ENCODE peak calls at places on chromosomes 3 and 15, in ten cellular contexts. G, H, L, R, I, F, V, M, K and O are unnamed samples.

GRCh38 chr3:87287025-87287424 is 10.6 kb upstream of the POU1F1 start:
- DNase-seq in G (peak), H (no peak), L (peak), R (no peak), I (no peak), F (no peak), V (no peak), M (no peak), K (no peak), O (no peak)

GRCh38 chr3:129323651-129324294 is 45.1 kb downstream of the HMCES start:
- DNase-seq in G (no peak), H (no peak), L (no peak), R (no peak), I (no peak), F (no peak), V (no peak), M (peak), K (no peak), O (no peak)

GRCh38 chr3:175398676-175399075 is 539.5 kb downstream of the NAALADL2 start:
- DNase-seq in G (peak), H (no peak), L (peak), R (no peak), I (no peak), F (no peak), V (no peak), M (no peak), K (no peak), O (no peak)

GRCh38 chr15:80885180-80885579 is 104.4 kb downstream of the MESD start:
- DNase-seq in G (no peak), H (no peak), L (no peak), R (no peak), I (no peak), F (no peak), V (no peak), M (no peak), K (no peak), O (peak)

GRCh38 chr3:158748237-158748828 is 16.1 kb upstream of the RARRES1 start:
- DNase-seq in G (peak), H (no peak), L (peak), R (no peak), I (no peak), F (no peak), V (no peak), M (peak), K (no peak), O (no peak)

GRCh38 chr3:115836944-115837343 is 213.6 kb downstream of the GAP43 start:
- DNase-seq in G (peak), H (peak), L (peak), R (no peak), I (no peak), F (no peak), V (no peak), M (no peak), K (no peak), O (peak)

GRCh38 chr3:47688488-47688887 is 93.2 kb downstream of the SMARCC1 start:
- DNase-seq in G (no peak), H (no peak), L (no peak), R (no peak), I (no peak), F (no peak), V (no peak), M (no peak), K (no peak), O (no peak)

GRCh38 chr15:99249270-99249817 is at the start of gene TTC23:
- DNase-seq in G (peak), H (no peak), L (peak), R (no peak), I (peak), F (no peak), V (peak), M (peak), K (no peak), O (no peak)

GRCh38 chr3:12965999-12966846 is 107.0 kb downstream of the IQSEC1 start:
- DNase-seq in G (no peak), H (no peak), L (no peak), R (no peak), I (no peak), F (no peak), V (no peak), M (no peak), K (no peak), O (no peak)

GRCh38 chr15:68492855-68493254 is 60.9 kb upstream of the ITGA11 start:
- DNase-seq in G (peak), H (no peak), L (peak), R (no peak), I (no peak), F (no peak), V (no peak), M (no peak), K (no peak), O (no peak)

GRCh38 chr3:25448750-25449684 is 21.0 kb downstream of the RARB start:
- DNase-seq in G (peak), H (peak), L (peak), R (no peak), I (peak), F (no peak), V (peak), M (peak), K (peak), O (no peak)

GRCh38 chr3:77254967-77255831 is 215.3 kb downstream of the ROBO2 start:
- DNase-seq in G (peak), H (peak), L (peak), R (no peak), I (peak), F (no peak), V (peak), M (peak), K (no peak), O (peak)

GRCh38 chr3:18018491-18019177 is 276.2 kb upstream of the TBC1D5 start:
- DNase-seq in G (no peak), H (no peak), L (no peak), R (no peak), I (no peak), F (no peak), V (peak), M (no peak), K (no peak), O (no peak)

GRCh38 chr3:13012228-13012691 is 61.0 kb downstream of the IQSEC1 start:
- DNase-seq in G (peak), H (no peak), L (peak), R (no peak), I (no peak), F (no peak), V (no peak), M (peak), K (peak), O (no peak)

GRCh38 chr15:27234593-27234992 is 263.6 kb downstream of the GABRG3 start:
- DNase-seq in G (no peak), H (peak), L (no peak), R (no peak), I (no peak), F (no peak), V (no peak), M (no peak), K (no peak), O (no peak)

GRCh38 chr3:152193673-152194267 is 75.0 kb upstream of the MBNL1 start:
- DNase-seq in G (no peak), H (no peak), L (no peak), R (no peak), I (no peak), F (no peak), V (no peak), M (no peak), K (no peak), O (no peak)

GRCh38 chr3:14127516-14128161 is 2.8 kb downstream of the TMEM43 start:
- DNase-seq in G (no peak), H (no peak), L (no peak), R (no peak), I (no peak), F (no peak), V (no peak), M (no peak), K (no peak), O (no peak)

GRCh38 chr3:105747056-105747455 is 121.8 kb downstream of the CBLB start:
- DNase-seq in G (peak), H (no peak), L (peak), R (no peak), I (no peak), F (no peak), V (peak), M (no peak), K (no peak), O (peak)

GRCh38 chr15:72919936-72920455 is 132.3 kb upstream of the NEO1 start:
- DNase-seq in G (no peak), H (no peak), L (no peak), R (no peak), I (no peak), F (no peak), V (peak), M (no peak), K (no peak), O (no peak)

GRCh38 chr3:20080956-20081554 is 40.8 kb downstream of the KAT2B start:
- DNase-seq in G (peak), H (peak), L (peak), R (no peak), I (peak), F (peak), V (no peak), M (peak), K (peak), O (peak)

GRCh38 chr3:41258239-41258800 is 59.0 kb downstream of the CTNNB1 start:
- DNase-seq in G (no peak), H (no peak), L (peak), R (no peak), I (no peak), F (no peak), V (no peak), M (no peak), K (no peak), O (no peak)

GRCh38 chr3:41598804-41599481 is 363.0 kb downstream of the ULK4 start:
- DNase-seq in G (peak), H (no peak), L (peak), R (no peak), I (no peak), F (no peak), V (peak), M (no peak), K (peak), O (no peak)

GRCh38 chr3:107938128-107938527 is 152.7 kb downstream of the CD47 start:
- DNase-seq in G (peak), H (peak), L (peak), R (no peak), I (peak), F (no peak), V (peak), M (no peak), K (no peak), O (no peak)

GRCh38 chr3:146747928-146748327 is 142.8 kb upstream of the PLSCR5 start:
- DNase-seq in G (peak), H (no peak), L (peak), R (no peak), I (no peak), F (no peak), V (peak), M (no peak), K (no peak), O (no peak)

GRCh38 chr3:105388199-105388598 is 21.5 kb downstream of the ALCAM start:
- DNase-seq in G (no peak), H (no peak), L (no peak), R (no peak), I (no peak), F (no peak), V (no peak), M (no peak), K (no peak), O (no peak)

GRCh38 chr15:72967836-72968530 is 84.3 kb upstream of the NEO1 start:
- DNase-seq in G (no peak), H (no peak), L (no peak), R (no peak), I (no peak), F (no peak), V (no peak), M (peak), K (no peak), O (no peak)

GRCh38 chr3:44913868-44914468 is 39.6 kb downstream of the TGM4 start:
- DNase-seq in G (peak), H (peak), L (peak), R (peak), I (peak), F (no peak), V (peak), M (peak), K (no peak), O (peak)

GRCh38 chr3:44914936-44915335 is 40.5 kb downstream of the TGM4 start:
- DNase-seq in G (no peak), H (peak), L (peak), R (no peak), I (peak), F (no peak), V (no peak), M (no peak), K (no peak), O (no peak)

GRCh38 chr3:44918581-44918980 is 44.2 kb downstream of the TGM4 start:
- DNase-seq in G (no peak), H (no peak), L (no peak), R (no peak), I (no peak), F (no peak), V (no peak), M (no peak), K (no peak), O (no peak)

GRCh38 chr3:44918087-44918486 is 43.7 kb downstream of the TGM4 start:
- DNase-seq in G (no peak), H (no peak), L (no peak), R (no peak), I (no peak), F (no peak), V (no peak), M (no peak), K (no peak), O (no peak)

GRCh38 chr3:44915702-44916438 is 41.5 kb downstream of the TGM4 start:
- DNase-seq in G (peak), H (peak), L (peak), R (no peak), I (no peak), F (no peak), V (no peak), M (no peak), K (no peak), O (no peak)
- TF ChIP-seq CTCF in G (peak), H (no peak), L (peak), R (no peak), I (no peak), F (no peak), V (peak), M (no peak), K (no peak), O (no peak)

GRCh38 chr3:4069796-4070195 is 233.4 kb upstream of the SETMAR start:
- DNase-seq in G (no peak), H (no peak), L (no peak), R (no peak), I (no peak), F (no peak), V (no peak), M (no peak), K (no peak), O (no peak)

GRCh38 chr3:4067893-4068292 is 235.3 kb upstream of the SETMAR start:
- DNase-seq in G (no peak), H (no peak), L (no peak), R (no peak), I (no peak), F (no peak), V (no peak), M (no peak), K (no peak), O (no peak)

GRCh38 chr3:4071481-4072184 is 231.5 kb upstream of the SETMAR start:
- DNase-seq in G (no peak), H (no peak), L (no peak), R (no peak), I (peak), F (no peak), V (no peak), M (peak), K (no peak), O (no peak)
- H3K4me3 ChIP-seq in G (no peak), H (no peak), L (no peak), R (no peak), I (no peak), F (no peak), V (no peak), M (no peak), K (no peak), O (no peak)

DNA sequence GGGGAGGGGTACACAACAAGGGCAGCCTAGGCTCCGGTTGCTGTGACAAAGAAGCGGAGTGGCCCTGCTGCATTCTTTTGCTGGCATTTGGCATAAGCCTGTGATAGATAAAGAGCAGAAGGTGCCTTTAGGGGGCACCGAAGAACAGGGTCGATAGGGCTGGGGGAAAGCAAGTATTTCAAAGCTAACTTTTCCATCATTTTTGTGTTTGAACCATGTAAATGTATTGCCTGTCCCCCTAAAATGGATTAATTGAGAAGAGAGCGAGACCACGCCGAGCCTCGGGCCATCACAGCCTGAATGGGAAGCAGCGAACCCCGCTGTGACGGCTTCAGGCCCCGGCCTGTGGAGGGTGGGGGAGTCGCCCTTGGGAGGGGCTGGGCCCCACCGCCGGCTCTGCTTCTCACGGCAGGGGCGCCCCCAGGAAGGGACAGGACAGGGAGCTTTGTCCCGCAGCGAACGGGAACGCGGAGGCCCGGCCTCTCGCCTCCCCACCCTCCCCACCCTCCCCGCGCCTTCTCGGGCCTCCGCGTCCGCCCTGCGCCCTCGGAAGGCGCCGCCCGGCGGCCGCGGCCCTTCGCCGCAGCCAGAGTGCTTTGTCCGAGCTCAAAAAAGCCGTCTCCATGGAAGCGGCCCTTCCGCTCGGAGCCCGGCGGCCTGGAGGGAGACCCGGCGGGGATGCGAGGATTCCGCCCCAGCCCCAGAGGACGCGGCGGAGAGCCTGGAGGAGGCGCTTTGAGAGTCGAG is 32.4 kb upstream of the ALDH1L1 start:
- DNase-seq in G (peak), H (peak), L (peak), R (no peak), I (peak), F (no peak), V (peak), M (peak), K (peak), O (no peak)
- TF ChIP-seq CTCF in G (peak), H (peak), L (peak), R (no peak), I (peak), F (peak), V (peak), M (peak), K (peak), O (no peak)

DNA sequence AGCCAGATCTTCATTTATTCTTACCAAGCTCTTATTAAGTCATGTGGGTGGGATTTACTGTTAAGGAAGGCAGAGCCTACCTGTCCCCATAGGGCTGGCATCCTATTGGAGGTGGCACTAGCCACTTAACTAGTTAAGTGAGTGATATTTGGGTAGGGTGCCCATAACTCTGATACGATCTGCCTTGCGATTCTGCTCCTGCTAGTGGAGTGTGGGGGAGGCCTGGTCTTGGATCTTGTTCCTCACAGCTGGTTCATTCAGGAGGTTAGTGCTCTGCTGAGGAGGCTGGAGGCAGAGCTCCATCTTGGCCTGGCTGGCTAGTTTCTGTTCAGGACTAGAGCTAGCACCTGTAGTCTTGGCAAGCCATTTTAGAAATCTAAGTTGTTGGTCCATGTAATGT is 9.3 kb downstream of the BAHD1 start:
- DNase-seq in G (no peak), H (no peak), L (no peak), R (no peak), I (no peak), F (no peak), V (no peak), M (no peak), K (no peak), O (peak)
- H3K4me3 ChIP-seq in G (no peak), H (no peak), L (no peak), R (no peak), I (no peak), F (no peak), V (no peak), M (no peak), K (no peak), O (no peak)

DNA sequence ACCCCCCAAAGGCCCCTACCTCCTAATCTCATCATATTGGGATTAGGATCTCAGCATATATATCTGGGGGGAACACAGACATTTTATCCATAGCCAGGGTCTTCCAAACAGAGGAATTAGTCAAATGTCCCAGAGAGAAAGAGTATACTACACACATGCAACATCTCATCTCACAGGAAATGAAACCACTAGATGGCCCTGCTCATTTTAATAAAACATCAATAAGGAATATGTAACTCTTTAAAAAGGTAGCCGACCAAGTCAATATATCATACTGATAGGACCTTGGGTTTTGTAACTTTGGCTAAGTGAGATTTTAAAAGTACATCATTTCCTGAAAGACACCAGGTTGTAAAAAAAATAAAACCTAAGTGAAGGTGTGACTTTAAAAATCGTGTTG is 45.6 kb upstream of the THSD4 start:
- DNase-seq in G (no peak), H (no peak), L (no peak), R (no peak), I (no peak), F (no peak), V (no peak), M (no peak), K (no peak), O (no peak)
- TF ChIP-seq CTCF in G (no peak), H (peak), L (no peak), R (no peak), I (no peak), F (no peak), V (no peak), M (no peak), K (no peak), O (no peak)

GRCh38 chr15:78265752-78266224 is 1.4 kb downstream of the DNAJA4 start:
- DNase-seq in G (peak), H (no peak), L (peak), R (no peak), I (no peak), F (no peak), V (no peak), M (no peak), K (no peak), O (no peak)
- H3K4me3 ChIP-seq in G (no peak), H (no peak), L (no peak), R (no peak), I (no peak), F (peak), V (no peak), M (no peak), K (peak), O (no peak)

DNA sequence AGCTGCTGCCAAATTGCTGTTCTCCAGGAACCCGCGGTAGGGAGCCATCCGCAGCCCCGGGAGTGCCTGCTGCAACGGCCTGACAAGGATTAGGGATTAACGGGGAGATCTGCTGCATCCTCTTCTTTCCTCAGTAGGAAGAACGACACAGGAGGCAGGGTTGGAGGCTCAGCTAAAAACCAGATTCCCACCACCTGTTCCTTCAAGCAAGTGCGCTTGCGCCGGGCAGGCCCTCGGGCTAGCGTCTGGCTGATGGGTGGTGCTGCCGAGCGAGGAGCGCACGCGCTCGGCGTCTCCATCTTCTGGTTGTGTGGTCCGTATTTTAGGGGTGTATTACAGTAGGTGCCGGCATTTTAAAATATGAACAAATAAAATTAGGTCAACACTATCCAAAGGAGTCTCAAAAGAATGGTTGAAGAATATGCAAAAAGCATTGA is 25.4 kb upstream of the SLC25A26 start:
- DNase-seq in G (peak), H (peak), L (peak), R (no peak), I (peak), F (no peak), V (peak), M (peak), K (peak), O (no peak)
- TF ChIP-seq CTCF in G (peak), H (peak), L (peak), R (no peak), I (no peak), F (no peak), V (peak), M (no peak), K (no peak), O (no peak)